ENCODE peak calls at places on chromosome 18, in seven cellular contexts. F is pancreas, B is breast epithelium, D is heart right ventricle, Q is bronchial epithelial cell, Y is cardiac muscle cell, G is Peyer's patch. Z is an unnamed sample.

GRCh38 chr18:76988015-76988826 is 144.4 kb downstream of the MBP start:
- DNase-seq in F (no peak), B (no peak), D (peak), Q (no peak), Y (no peak), G (no peak), Z (peak)

GRCh38 chr18:58993260-58993659 is 128.6 kb downstream of the ZNF532 start:
- DNase-seq in F (no peak), B (no peak), D (no peak), Q (peak), Y (peak), G (no peak), Z (no peak)

GRCh38 chr18:78607784-78608183 is 371.8 kb upstream of the SALL3 start:
- DNase-seq in F (no peak), B (peak), D (no peak), Q (no peak), Y (no peak), G (no peak), Z (peak)

GRCh38 chr18:59566507-59566906 is 130.7 kb downstream of the CCBE1 start:
- DNase-seq in F (no peak), B (no peak), D (no peak), Q (no peak), Y (peak), G (no peak), Z (no peak)

GRCh38 chr18:47209166-47209565 is 33.0 kb upstream of the IER3IP1 start:
- DNase-seq in F (no peak), B (no peak), D (no peak), Q (peak), Y (no peak), G (no peak), Z (no peak)

GRCh38 chr18:67417864-67418523 is 98.5 kb downstream of the DSEL start:
- DNase-seq in F (no peak), B (no peak), D (no peak), Q (peak), Y (peak), G (no peak), Z (no peak)

GRCh38 chr18:56973487-56973886 is 173.4 kb upstream of the BOD1L2 start:
- DNase-seq in F (no peak), B (no peak), D (no peak), Q (peak), Y (no peak), G (no peak), Z (no peak)

GRCh38 chr18:5309888-5310470 is 14.5 kb upstream of the ZBTB14 start:
- DNase-seq in F (no peak), B (no peak), D (no peak), Q (no peak), Y (no peak), G (peak), Z (no peak)

GRCh38 chr18:47397671-47398319 is 146.3 kb upstream of the SKOR2 start:
- DNase-seq in F (no peak), B (no peak), D (no peak), Q (no peak), Y (no peak), G (peak), Z (no peak)

GRCh38 chr18:58363767-58364540 is 264.9 kb downstream of the ALPK2 start:
- DNase-seq in F (no peak), B (no peak), D (no peak), Q (peak), Y (peak), G (no peak), Z (no peak)

GRCh38 chr18:74683573-74683972 is 85.9 kb downstream of the ZNF407 start:
- DNase-seq in F (no peak), B (no peak), D (no peak), Q (no peak), Y (no peak), G (no peak), Z (no peak)

GRCh38 chr18:61900504-61901281 is 7.9 kb upstream of the RNF152 start:
- DNase-seq in F (no peak), B (no peak), D (no peak), Q (no peak), Y (no peak), G (no peak), Z (no peak)

GRCh38 chr18:23629444-23629946 is 33.2 kb downstream of the ANKRD29 start:
- DNase-seq in F (no peak), B (no peak), D (no peak), Q (peak), Y (no peak), G (peak), Z (no peak)

GRCh38 chr18:74567805-74568204 is 29.9 kb upstream of the ZNF407 start:
- DNase-seq in F (no peak), B (no peak), D (no peak), Q (no peak), Y (no peak), G (no peak), Z (no peak)

GRCh38 chr18:48820483-48821250 is 130.1 kb downstream of the SMAD7 start:
- DNase-seq in F (no peak), B (peak), D (no peak), Q (no peak), Y (no peak), G (peak), Z (peak)

GRCh38 chr18:75408554-75409506 is 18.7 kb downstream of the SMIM21 start:
- DNase-seq in F (no peak), B (no peak), D (no peak), Q (peak), Y (peak), G (no peak), Z (no peak)

GRCh38 chr18:25016666-25017065 is 335.3 kb downstream of the ZNF521 start:
- DNase-seq in F (no peak), B (no peak), D (no peak), Q (no peak), Y (no peak), G (no peak), Z (no peak)

GRCh38 chr18:3826021-3826420 is 376.0 kb downstream of the TGIF1 start:
- DNase-seq in F (no peak), B (no peak), D (no peak), Q (peak), Y (no peak), G (no peak), Z (no peak)

GRCh38 chr18:56000041-56000440 is 412.0 kb upstream of the TCF4 start:
- DNase-seq in F (no peak), B (no peak), D (no peak), Q (no peak), Y (no peak), G (no peak), Z (no peak)

GRCh38 chr18:75070625-75071483 is 138.1 kb downstream of the PTGR3 start:
- DNase-seq in F (no peak), B (no peak), D (no peak), Q (peak), Y (peak), G (peak), Z (peak)

GRCh38 chr18:67183398-67183797 is 333.1 kb downstream of the DSEL start:
- DNase-seq in F (no peak), B (no peak), D (no peak), Q (no peak), Y (no peak), G (no peak), Z (no peak)

GRCh38 chr18:23585007-23585871 is 1.1 kb downstream of the NPC1 start:
- DNase-seq in F (no peak), B (no peak), D (no peak), Q (peak), Y (peak), G (peak), Z (no peak)

DNA sequence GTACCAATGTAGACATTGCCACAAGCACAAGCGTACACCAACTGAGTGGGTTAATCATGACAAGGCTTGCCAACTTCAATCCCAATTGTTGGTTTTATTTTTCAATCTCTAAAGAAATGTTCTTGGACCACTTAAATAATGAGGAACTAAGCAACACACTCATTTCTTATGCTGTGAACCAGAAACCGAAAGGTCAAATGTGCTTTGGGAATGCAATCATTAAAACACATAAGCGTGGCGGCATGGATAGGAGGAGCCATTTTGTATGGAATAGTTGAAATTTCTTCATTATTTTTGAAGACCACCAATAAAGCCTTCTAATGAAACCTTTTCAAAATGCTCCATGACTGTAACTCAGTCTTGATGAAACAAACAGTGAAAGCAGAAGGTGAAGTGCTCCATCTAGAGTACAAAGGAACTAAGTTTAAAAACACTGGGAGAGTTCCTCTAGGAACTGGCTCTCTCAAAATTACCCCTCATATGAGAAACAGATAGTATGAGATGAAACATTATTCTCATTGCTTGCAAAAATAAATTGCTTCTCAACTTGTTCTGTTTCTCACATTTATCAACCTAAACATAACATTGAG is 113.2 kb upstream of the CHST9 start:
- DNase-seq in F (no peak), B (no peak), D (no peak), Q (peak), Y (no peak), G (no peak), Z (no peak)
- TF ChIP-seq CTCF in F (no peak), B (no peak), D (peak), Q (peak), Y (no peak), G (no peak), Z (no peak)

DNA sequence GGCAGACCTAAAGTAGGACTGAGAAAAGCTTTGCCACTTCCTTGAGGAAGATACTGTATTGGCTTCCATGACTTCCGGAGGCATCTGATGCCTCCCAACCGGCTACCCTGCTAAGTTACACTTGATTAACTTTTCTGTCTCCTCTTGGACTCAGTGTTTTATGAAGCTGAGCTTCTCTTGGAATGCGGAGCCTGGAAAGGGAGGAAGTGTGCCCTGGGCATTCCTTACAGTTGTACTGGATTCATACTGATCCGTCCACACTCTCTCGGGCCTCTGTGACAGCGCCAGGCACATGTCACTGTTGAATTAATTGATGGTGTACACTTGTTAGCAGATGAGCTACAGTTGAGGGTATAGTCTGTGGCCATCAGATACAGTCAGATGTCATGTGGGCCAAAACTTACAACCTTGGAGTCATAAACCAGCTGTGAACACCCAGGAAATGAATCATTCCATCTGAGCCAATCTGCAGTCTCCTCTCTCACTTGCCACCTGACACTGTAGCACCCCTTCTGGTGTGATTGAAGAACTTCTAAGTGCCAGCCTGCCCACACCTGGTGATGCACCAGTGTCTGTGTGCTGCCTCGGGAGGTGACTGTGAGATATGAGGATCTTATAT is 122.5 kb downstream of the FHOD3 start:
- DNase-seq in F (no peak), B (no peak), D (no peak), Q (peak), Y (no peak), G (no peak), Z (no peak)
- TF ChIP-seq CTCF in F (no peak), B (no peak), D (no peak), Q (peak), Y (no peak), G (no peak), Z (no peak)

GRCh38 chr18:43276471-43276870 is 819 bp downstream of the SYT4 start:
- DNase-seq in F (no peak), B (no peak), D (no peak), Q (no peak), Y (no peak), G (no peak), Z (no peak)

GRCh38 chr18:43279015-43279758 is 1.9 kb upstream of the SYT4 start:
- DNase-seq in F (no peak), B (no peak), D (no peak), Q (peak), Y (peak), G (no peak), Z (no peak)

GRCh38 chr18:43274526-43274925 is 2.8 kb downstream of the SYT4 start:
- DNase-seq in F (no peak), B (no peak), D (no peak), Q (no peak), Y (no peak), G (no peak), Z (no peak)

GRCh38 chr18:43278401-43278800 is 1.1 kb upstream of the SYT4 start:
- DNase-seq in F (no peak), B (no peak), D (no peak), Q (no peak), Y (no peak), G (no peak), Z (no peak)

GRCh38 chr18:43277164-43277600 is at the start of gene SYT4:
- DNase-seq in F (peak), B (no peak), D (peak), Q (peak), Y (peak), G (no peak), Z (peak)
- TF ChIP-seq CTCF in F (no peak), B (no peak), D (no peak), Q (no peak), Y (no peak), G (no peak), Z (no peak)

DNA sequence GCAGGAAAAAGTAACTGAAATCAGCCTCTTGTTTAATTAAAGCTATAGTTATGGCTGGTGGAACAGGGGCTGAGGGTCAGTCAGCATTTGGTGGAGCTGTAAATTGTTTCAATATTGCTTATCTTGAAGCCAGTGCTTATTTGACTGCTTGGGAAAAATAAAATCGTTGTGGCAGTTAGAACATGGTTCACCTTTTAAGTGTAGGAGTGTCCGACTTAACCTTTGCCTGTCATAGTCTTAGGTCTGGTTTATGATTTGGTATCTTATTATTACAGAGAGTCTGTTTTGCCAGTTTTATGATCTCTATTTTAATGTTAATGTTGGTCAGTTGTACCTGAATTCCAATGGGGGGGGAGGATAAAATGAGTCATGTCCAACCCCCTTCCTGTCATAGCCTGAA is 27.2 kb upstream of the NOL4 start:
- DNase-seq in F (no peak), B (no peak), D (no peak), Q (no peak), Y (no peak), G (no peak), Z (no peak)
- TF ChIP-seq CTCF in F (no peak), B (no peak), D (no peak), Q (no peak), Y (no peak), G (no peak), Z (no peak)

DNA sequence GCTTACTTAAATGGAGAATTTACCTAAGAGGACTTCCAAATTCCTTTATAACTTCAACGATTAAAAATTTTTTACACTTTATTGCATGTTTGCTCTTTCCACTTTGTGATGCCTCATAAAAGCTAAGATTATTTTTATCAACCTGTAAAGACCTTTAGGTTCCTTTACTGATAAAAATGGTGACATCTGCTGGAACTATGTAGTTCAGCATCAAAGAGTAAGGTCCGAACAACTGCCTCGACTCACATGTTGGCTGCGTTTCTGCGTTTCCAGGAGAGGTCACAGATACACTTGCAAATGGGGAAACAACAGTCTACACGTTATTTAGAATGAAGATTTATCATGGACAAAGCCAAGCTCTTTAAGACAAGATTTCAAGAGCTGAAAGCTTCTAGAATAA is 18.8 kb upstream of the TMX3 start:
- DNase-seq in F (no peak), B (no peak), D (no peak), Q (peak), Y (no peak), G (no peak), Z (no peak)
- TF ChIP-seq CTCF in F (no peak), B (no peak), D (no peak), Q (no peak), Y (no peak), G (no peak), Z (no peak)

DNA sequence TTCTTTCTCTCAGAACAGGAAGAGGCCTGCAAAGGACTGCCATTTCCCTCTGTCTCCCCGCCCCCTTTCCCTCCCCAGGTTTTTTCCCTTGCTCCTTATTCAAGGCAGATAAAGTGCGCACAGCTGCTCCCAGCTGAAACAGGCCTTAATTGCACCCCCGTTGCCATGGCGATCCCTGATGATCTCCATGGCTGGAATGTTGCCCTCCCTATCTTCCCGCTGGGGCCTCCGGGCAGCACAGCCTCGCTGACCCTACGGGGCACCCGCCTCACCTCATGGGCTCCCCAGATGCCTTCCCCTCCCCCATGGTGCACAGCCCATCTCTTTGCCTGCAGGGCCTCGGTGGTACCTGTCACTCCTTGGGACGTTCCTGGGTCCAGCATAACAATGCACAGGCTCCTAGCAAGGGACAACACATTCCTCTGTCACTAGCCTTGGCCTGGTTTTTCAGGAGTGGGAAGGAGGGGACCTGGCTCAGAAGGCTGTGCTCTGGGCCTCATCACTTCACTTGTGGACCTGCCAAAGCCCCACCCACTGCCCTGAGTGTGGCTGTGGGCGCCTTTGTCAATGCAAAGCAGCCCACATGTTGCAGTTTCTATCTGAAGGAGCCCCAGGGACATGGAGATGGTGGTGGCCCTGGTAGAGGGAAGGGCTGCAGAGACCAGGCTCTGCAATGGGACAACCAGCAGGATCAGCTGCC is 115.0 kb downstream of the CELF4 start:
- DNase-seq in F (no peak), B (no peak), D (no peak), Q (no peak), Y (peak), G (no peak), Z (no peak)
- TF ChIP-seq CTCF in F (no peak), B (no peak), D (no peak), Q (no peak), Y (no peak), G (no peak), Z (no peak)

GRCh38 chr18:29879763-29880162 is 1162.8 kb downstream of the DSC3 start:
- DNase-seq in F (no peak), B (no peak), D (no peak), Q (no peak), Y (no peak), G (no peak), Z (no peak)
- TF ChIP-seq CTCF in F (no peak), B (no peak), D (no peak), Q (no peak), Y (no peak), G (no peak), Z (no peak)

GRCh38 chr18:13107074-13107473 is 111.5 kb upstream of the LDLRAD4 start:
- DNase-seq in F (no peak), B (no peak), D (no peak), Q (no peak), Y (no peak), G (no peak), Z (no peak)

GRCh38 chr18:13108330-13108729 is 110.2 kb upstream of the LDLRAD4 start:
- DNase-seq in F (no peak), B (no peak), D (no peak), Q (no peak), Y (no peak), G (no peak), Z (no peak)

GRCh38 chr18:13110559-13110958 is 108.0 kb upstream of the LDLRAD4 start:
- DNase-seq in F (peak), B (no peak), D (no peak), Q (no peak), Y (no peak), G (no peak), Z (no peak)

DNA sequence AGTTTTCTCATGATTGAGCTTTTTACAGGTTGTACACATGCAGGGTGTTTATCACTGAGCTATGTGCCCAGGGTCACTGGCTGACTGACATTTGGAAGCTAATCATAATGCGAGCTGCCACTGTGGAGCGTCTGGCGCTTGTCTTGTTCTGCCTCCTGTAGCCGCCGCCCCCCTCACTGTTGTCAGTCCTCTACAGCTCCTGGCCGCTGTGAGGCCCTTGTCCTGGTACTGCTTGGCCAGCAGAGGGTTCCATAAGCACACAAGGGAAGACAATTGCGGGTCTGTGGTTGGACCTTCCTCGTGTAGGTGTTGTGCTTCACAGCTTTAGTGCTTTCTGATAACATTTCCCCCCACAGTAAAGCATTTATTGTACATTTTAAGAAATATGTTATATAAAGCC is 105.6 kb upstream of the LDLRAD4 start:
- DNase-seq in F (peak), B (no peak), D (peak), Q (peak), Y (peak), G (peak), Z (no peak)
- TF ChIP-seq CTCF in F (no peak), B (peak), D (peak), Q (no peak), Y (peak), G (no peak), Z (no peak)

GRCh38 chr18:50044402-50044801 is 150.5 kb downstream of the MYO5B start:
- DNase-seq in F (no peak), B (no peak), D (no peak), Q (no peak), Y (no peak), G (no peak), Z (no peak)
- TF ChIP-seq CTCF in F (no peak), B (no peak), D (no peak), Q (no peak), Y (no peak), G (no peak), Z (no peak)